ENCODE peak calls at places on chromosome 1, in four cellular contexts. One of them, this sample, is unnamed.

GRCh38 chr1:185315364-185316108 is 1.5 kb downstream of the IVNS1ABP start:
- DNase-seq in IMR-90: no peak
- DNase-seq in A549: no peak
- DNase-seq in K562: no peak
- DNase-seq in this sample: peak; percentile 51

GRCh38 chr1:35717911-35718476 is 690 bp downstream of the C1orf216 start:
- DNase-seq in IMR-90: peak; percentile 63
- DNase-seq in A549: peak; percentile 30
- DNase-seq in K562: peak; percentile 77
- DNase-seq in this sample: no peak

GRCh38 chr1:233045591-233045990 is 95.2 kb downstream of the NTPCR start:
- DNase-seq in IMR-90: peak; percentile 13
- DNase-seq in A549: no peak
- DNase-seq in K562: no peak
- DNase-seq in this sample: no peak

GRCh38 chr1:83998599-83999315 is at the start of gene TTLL7:
- DNase-seq in IMR-90: peak; percentile 53
- DNase-seq in A549: peak; percentile 70
- DNase-seq in K562: peak; percentile 80
- DNase-seq in this sample: peak; percentile 10

GRCh38 chr1:47696911-47697441 is 259.1 kb downstream of the FOXD2 start:
- DNase-seq in IMR-90: no peak
- DNase-seq in A549: no peak
- DNase-seq in K562: no peak
- DNase-seq in this sample: peak; percentile 74

GRCh38 chr1:17233675-17234074 is 15.2 kb upstream of the PADI3 start:
- DNase-seq in IMR-90: peak; percentile 94
- DNase-seq in A549: peak; percentile 96
- DNase-seq in K562: no peak
- DNase-seq in this sample: no peak

GRCh38 chr1:150256549-150257341 is 829 bp upstream of the CA14 start:
- DNase-seq in IMR-90: no peak
- DNase-seq in A549: no peak
- DNase-seq in K562: peak; percentile 17
- DNase-seq in this sample: peak; percentile 53

GRCh38 chr1:15110867-15111230 is 42.7 kb upstream of the TMEM51 start:
- DNase-seq in IMR-90: no peak
- DNase-seq in A549: no peak
- DNase-seq in K562: peak; percentile 30
- DNase-seq in this sample: peak; percentile 34

GRCh38 chr1:155077758-155078495 is 710 bp upstream of the EFNA3 start:
- DNase-seq in IMR-90: no peak
- DNase-seq in A549: no peak
- DNase-seq in K562: no peak
- DNase-seq in this sample: no peak

GRCh38 chr1:86258106-86258505 is 101.5 kb upstream of the COL24A1 start:
- DNase-seq in IMR-90: peak; percentile 53
- DNase-seq in A549: no peak
- DNase-seq in K562: no peak
- DNase-seq in this sample: no peak

GRCh38 chr1:155893389-155894142 is 17.6 kb downstream of the RIT1 start:
- DNase-seq in IMR-90: peak; percentile 91
- DNase-seq in A549: peak; percentile 75
- DNase-seq in K562: no peak
- DNase-seq in this sample: peak; percentile 85

GRCh38 chr1:30618335-30618747 is 105.0 kb downstream of the MATN1 start:
- DNase-seq in IMR-90: no peak
- DNase-seq in A549: no peak
- DNase-seq in K562: no peak
- DNase-seq in this sample: no peak

GRCh38 chr1:77540501-77541161 is 141.8 kb downstream of the ZZZ3 start:
- DNase-seq in IMR-90: peak; percentile 51
- DNase-seq in A549: peak; percentile 24
- DNase-seq in K562: no peak
- DNase-seq in this sample: no peak

GRCh38 chr1:87113313-87113712 is 198.9 kb downstream of the HS2ST1 start:
- DNase-seq in IMR-90: peak; percentile 85
- DNase-seq in A549: no peak
- DNase-seq in K562: no peak
- DNase-seq in this sample: no peak

GRCh38 chr1:109275706-109276345 is 7.1 kb downstream of the PSRC1 start:
- DNase-seq in IMR-90: peak; percentile 75
- DNase-seq in A549: no peak
- DNase-seq in K562: peak; percentile 50
- DNase-seq in this sample: peak; percentile 48

GRCh38 chr1:30668546-30669327 is 54.6 kb downstream of the MATN1 start:
- DNase-seq in IMR-90: peak; percentile 10
- DNase-seq in A549: no peak
- DNase-seq in K562: no peak
- DNase-seq in this sample: no peak

GRCh38 chr1:35675773-35676172 is 34.4 kb upstream of the PSMB2 start:
- DNase-seq in IMR-90: peak; percentile 7
- DNase-seq in A549: no peak
- DNase-seq in K562: no peak
- DNase-seq in this sample: no peak

GRCh38 chr1:62800825-62801306 is 16.9 kb downstream of the ATG4C start:
- DNase-seq in IMR-90: peak; percentile 84
- DNase-seq in A549: no peak
- DNase-seq in K562: no peak
- DNase-seq in this sample: no peak

GRCh38 chr1:186541003-186541402 is 80.1 kb upstream of the PDC start:
- DNase-seq in IMR-90: no peak
- DNase-seq in A549: no peak
- DNase-seq in K562: no peak
- DNase-seq in this sample: no peak

GRCh38 chr1:17998889-17999288 is 108.7 kb upstream of the IGSF21 start:
- DNase-seq in IMR-90: peak; percentile 4
- DNase-seq in A549: peak; percentile 31
- DNase-seq in K562: peak; percentile 29
- DNase-seq in this sample: peak; percentile 32

GRCh38 chr1:231799363-231799986 is 172.9 kb downstream of the DISC1 start:
- DNase-seq in IMR-90: peak; percentile 60
- DNase-seq in A549: no peak
- DNase-seq in K562: no peak
- DNase-seq in this sample: no peak

GRCh38 chr1:47703161-47703825 is 265.4 kb downstream of the FOXD2 start:
- DNase-seq in IMR-90: no peak
- DNase-seq in A549: no peak
- DNase-seq in K562: no peak
- DNase-seq in this sample: no peak

GRCh38 chr1:109112056-109112651 is 1.8 kb upstream of the ELAPOR1 start:
- DNase-seq in IMR-90: peak; percentile 41
- DNase-seq in A549: peak; percentile 52
- DNase-seq in K562: peak; percentile 42
- DNase-seq in this sample: peak; percentile 51

GRCh38 chr1:248926401-248927182 is 20.6 kb downstream of the PGBD2 start:
- DNase-seq in IMR-90: peak; percentile 73
- DNase-seq in A549: no peak
- DNase-seq in K562: no peak
- DNase-seq in this sample: no peak

GRCh38 chr1:248834343-248834940 is 3.6 kb upstream of the ZNF672 start:
- DNase-seq in IMR-90: no peak
- DNase-seq in A549: no peak
- DNase-seq in K562: no peak
- DNase-seq in this sample: no peak

GRCh38 chr1:115170396-115170795 is 81.1 kb upstream of the TSPAN2 start:
- DNase-seq in IMR-90: no peak
- DNase-seq in A549: no peak
- DNase-seq in K562: no peak
- DNase-seq in this sample: no peak

GRCh38 chr1:107058245-107059032 is 2.0 kb downstream of the PRMT6 start:
- DNase-seq in IMR-90: no peak
- DNase-seq in A549: no peak
- DNase-seq in K562: peak; percentile 11
- DNase-seq in this sample: no peak

GRCh38 chr1:228270032-228270431 is 62.2 kb downstream of the OBSCN start:
- DNase-seq in IMR-90: peak; percentile 81
- DNase-seq in A549: peak; percentile 24
- DNase-seq in K562: no peak
- DNase-seq in this sample: no peak

GRCh38 chr1:148161252-148161901 is 9.3 kb upstream of the NBPF11 start:
- DNase-seq in IMR-90: no peak
- DNase-seq in A549: no peak
- DNase-seq in K562: no peak
- DNase-seq in this sample: no peak

DNA sequence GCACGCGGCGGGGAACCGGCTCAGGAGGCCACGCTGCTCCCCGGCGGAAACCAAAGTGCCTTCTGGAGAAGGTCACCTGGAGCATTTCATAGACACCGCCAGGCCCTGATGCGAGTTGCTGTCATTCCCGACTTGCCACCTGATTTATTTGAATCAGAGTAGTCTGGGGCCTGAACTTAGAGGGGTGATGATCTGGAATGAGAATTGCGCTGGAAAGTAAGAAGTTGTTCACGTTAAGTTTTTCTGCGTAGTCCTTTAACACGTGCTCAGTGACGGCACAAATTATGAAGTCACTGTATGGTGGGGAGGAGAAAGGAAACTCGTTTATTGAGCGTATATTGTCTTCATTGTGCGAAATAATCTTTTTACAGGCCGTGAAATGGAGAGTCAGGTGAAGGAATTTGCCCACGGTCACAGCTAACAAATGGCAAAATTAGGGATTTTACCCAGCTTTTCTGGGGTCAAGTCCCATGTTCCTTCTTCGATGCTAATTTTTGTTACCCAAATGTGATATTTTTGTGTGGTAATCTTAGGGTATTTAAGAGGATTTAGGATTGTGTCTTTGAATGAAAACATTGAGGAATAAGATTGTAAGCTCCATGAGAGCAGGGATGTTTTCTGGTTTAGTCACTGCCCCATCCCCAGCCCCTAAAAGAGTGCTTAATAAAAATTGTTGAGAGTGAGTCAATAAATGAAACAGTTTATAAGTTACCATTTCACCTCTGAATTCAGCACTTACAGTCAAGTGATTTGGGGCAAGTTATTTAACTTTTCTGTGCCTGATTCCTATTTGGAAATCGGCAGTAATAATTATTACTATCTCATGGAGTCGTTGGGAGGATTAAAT is 46.4 kb upstream of the NBL1 start:
- DNase-seq in IMR-90: peak; percentile 47
- DNase-seq in A549: peak; percentile 30
- DNase-seq in K562: no peak
- DNase-seq in this sample: no peak
- TF ChIP-seq MAZ in IMR-90: no peak
- TF ChIP-seq MAZ in A549: no peak
- TF ChIP-seq MAZ in K562: no peak
- TF ChIP-seq MAZ in this sample: no peak

GRCh38 chr1:218705391-218705790 is 360.3 kb downstream of the TGFB2 start:
- DNase-seq in IMR-90: peak; percentile 22
- DNase-seq in A549: peak; percentile 61
- DNase-seq in K562: no peak
- DNase-seq in this sample: no peak

GRCh38 chr1:218711021-218711420 is 365.9 kb downstream of the TGFB2 start:
- DNase-seq in IMR-90: peak; percentile 26
- DNase-seq in A549: peak; percentile 21
- DNase-seq in K562: no peak
- DNase-seq in this sample: no peak

GRCh38 chr1:218702808-218703207 is 357.7 kb downstream of the TGFB2 start:
- DNase-seq in IMR-90: no peak
- DNase-seq in A549: no peak
- DNase-seq in K562: no peak
- DNase-seq in this sample: no peak

GRCh38 chr1:218703836-218704235 is 358.7 kb downstream of the TGFB2 start:
- DNase-seq in IMR-90: no peak
- DNase-seq in A549: no peak
- DNase-seq in K562: no peak
- DNase-seq in this sample: no peak

DNA sequence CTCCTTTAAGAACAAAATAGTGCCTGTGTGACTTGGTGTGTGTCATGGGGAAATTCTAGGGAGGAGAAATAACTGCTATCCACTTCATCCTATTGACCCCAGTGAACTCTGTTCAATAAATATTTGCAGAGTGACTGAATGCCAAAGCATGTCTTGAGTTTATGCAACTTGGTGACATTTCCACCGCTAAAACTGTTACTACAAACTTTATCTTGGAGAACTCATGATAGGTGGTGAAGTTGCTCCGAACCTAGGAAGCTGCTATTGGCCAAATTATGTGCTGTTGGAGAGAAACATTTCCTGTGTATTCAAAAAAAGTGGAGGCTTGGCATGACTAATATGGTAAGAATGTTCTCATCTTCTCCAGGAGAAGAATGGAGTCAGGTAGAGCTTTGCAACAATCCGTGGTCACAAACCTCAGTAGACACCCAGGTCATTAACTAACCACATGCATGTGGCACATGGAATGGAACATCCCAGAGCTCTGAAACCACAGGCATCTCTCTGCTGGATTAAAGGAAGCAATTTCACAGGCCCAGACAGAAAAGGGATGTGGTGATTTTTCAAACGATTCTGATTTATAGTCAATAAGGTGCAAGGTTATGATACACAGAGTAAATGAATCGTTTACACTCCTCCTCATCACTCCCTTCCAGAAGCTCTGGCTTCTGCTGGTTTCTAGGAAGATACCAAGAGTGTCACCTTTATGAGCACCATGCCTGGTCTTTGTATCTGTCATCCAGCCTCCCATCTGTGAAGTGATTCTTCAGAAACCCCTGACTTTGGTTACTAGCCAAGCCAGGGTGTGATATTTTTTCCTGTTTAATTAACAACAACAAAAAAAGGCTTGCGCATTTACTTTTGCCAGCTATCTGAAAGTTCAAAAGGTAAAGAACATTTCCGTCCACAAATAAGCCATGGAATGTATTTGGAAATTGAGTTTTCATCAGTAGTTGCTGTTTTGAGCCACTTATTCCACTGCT is 361.1 kb downstream of the TGFB2 start:
- DNase-seq in IMR-90: peak; percentile 97
- DNase-seq in A549: peak; percentile 98
- DNase-seq in K562: no peak
- DNase-seq in this sample: peak; percentile 72
- TF ChIP-seq MAZ in IMR-90: no peak
- TF ChIP-seq MAZ in A549: no peak
- TF ChIP-seq MAZ in K562: no peak
- TF ChIP-seq MAZ in this sample: no peak

GRCh38 chr1:205676597-205676996 is 3.7 kb downstream of the SLC45A3 start:
- DNase-seq in IMR-90: no peak
- DNase-seq in A549: no peak
- DNase-seq in K562: no peak
- DNase-seq in this sample: no peak

GRCh38 chr1:205678286-205679111 is 1.8 kb downstream of the SLC45A3 start:
- DNase-seq in IMR-90: peak; percentile 55
- DNase-seq in A549: no peak
- DNase-seq in K562: peak; percentile 88
- DNase-seq in this sample: no peak

GRCh38 chr1:205681364-205681763 is 1.1 kb upstream of the SLC45A3 start:
- DNase-seq in IMR-90: no peak
- DNase-seq in A549: no peak
- DNase-seq in K562: no peak
- DNase-seq in this sample: no peak

GRCh38 chr1:205677152-205677551 is 3.2 kb downstream of the SLC45A3 start:
- DNase-seq in IMR-90: no peak
- DNase-seq in A549: no peak
- DNase-seq in K562: no peak
- DNase-seq in this sample: peak; percentile 48

GRCh38 chr1:205680073-205680851 is at the start of gene SLC45A3:
- DNase-seq in IMR-90: no peak
- DNase-seq in A549: peak; percentile 23
- DNase-seq in K562: peak; percentile 92
- DNase-seq in this sample: no peak
- TF ChIP-seq MAZ in IMR-90: no peak
- TF ChIP-seq MAZ in A549: no peak
- TF ChIP-seq MAZ in K562: no peak
- TF ChIP-seq MAZ in this sample: peak; percentile 48

GRCh38 chr1:39305555-39305954 is 101.1 kb downstream of the MACF1 start:
- DNase-seq in IMR-90: no peak
- DNase-seq in A549: peak; percentile 4
- DNase-seq in K562: no peak
- DNase-seq in this sample: no peak
- TF ChIP-seq MAZ in IMR-90: no peak
- TF ChIP-seq MAZ in A549: no peak
- TF ChIP-seq MAZ in K562: no peak
- TF ChIP-seq MAZ in this sample: no peak